ENCODE peak calls at places on chromosomes 6 and 20, in eight cellular contexts. J, U, I, W, S, G, B and E are unnamed samples.

GRCh38 chr6:79601020-79601609 is 30.0 kb upstream of the SH3BGRL2 start:
- DNase-seq in B (no peak), W (peak; percentile 69), J (no peak), U (peak; percentile 71), I (no peak), G (no peak), S (no peak), E (no peak)

GRCh38 chr6:14865609-14866100 is 380.2 kb upstream of the JARID2 start:
- DNase-seq in J (no peak), S (no peak), U (no peak), B (peak; percentile 9), I (no peak), G (no peak), W (peak; percentile 36), E (no peak)

GRCh38 chr20:18481596-18481995 is 14.4 kb downstream of the POLR3F start:
- DNase-seq in G (no peak), I (no peak), B (no peak), S (no peak), J (no peak), U (no peak), W (no peak), E (no peak)

GRCh38 chr20:56689852-56690485 is 60.9 kb downstream of the TFAP2C start:
- DNase-seq in S (no peak), J (no peak), G (no peak), I (no peak), W (no peak), U (no peak), B (no peak), E (no peak)

GRCh38 chr6:31727717-31728671 is 1.1 kb downstream of the DDAH2 start:
- DNase-seq in W (no peak), J (no peak), S (no peak), B (no peak), G (no peak), U (no peak), I (no peak), E (no peak)

GRCh38 chr20:43442310-43442880 is 15.3 kb upstream of the SRSF6 start:
- DNase-seq in B (no peak), I (no peak), S (no peak), G (no peak), J (no peak), U (no peak), W (no peak), E (no peak)

GRCh38 chr6:30615219-30615957 is 1.7 kb downstream of the PPP1R10 start:
- DNase-seq in I (no peak), W (peak; percentile 88), S (no peak), B (peak; percentile 76), J (peak; percentile 50), U (peak; percentile 45), G (no peak), E (peak; percentile 48)

GRCh38 chr6:46876126-46876525 is 45.6 kb downstream of the ADGRF5 start:
- DNase-seq in I (peak; percentile 92), J (no peak), S (no peak), B (no peak), U (no peak), W (peak; percentile 89), G (no peak), E (peak; percentile 30)

GRCh38 chr20:21361266-21361665 is 36.1 kb downstream of the NKX2-4 start:
- DNase-seq in S (no peak), I (peak; percentile 13), G (no peak), W (peak; percentile 60), B (no peak), U (no peak), J (no peak), E (no peak)

GRCh38 chr6:40791004-40791403 is 203.8 kb upstream of the LRFN2 start:
- DNase-seq in U (no peak), J (no peak), S (no peak), G (no peak), W (no peak), B (no peak), I (no peak), E (no peak)

GRCh38 chr6:13045676-13046075 is 282.7 kb downstream of the TBC1D7 start:
- DNase-seq in J (no peak), U (no peak), W (no peak), S (no peak), I (no peak), B (no peak), G (no peak), E (no peak)

GRCh38 chr6:166514196-166514595 is 72.3 kb downstream of the RAMACL start:
- DNase-seq in W (no peak), I (no peak), S (no peak), B (no peak), J (no peak), G (no peak), U (no peak), E (no peak)
- TF ChIP-seq CTCF in W (no peak), I (no peak), S (no peak), B (no peak), J (no peak), G (no peak), U (peak; percentile 46), E (no peak)

GRCh38 chr6:26103141-26103769 is 16.0 kb downstream of the HFE start:
- DNase-seq in U (peak; percentile 6), W (peak; percentile 71), B (no peak), G (no peak), J (no peak), S (no peak), I (peak; percentile 38), E (no peak)

GRCh38 chr6:26104457-26105108 is 17.4 kb downstream of the HFE start:
- DNase-seq in B (peak; percentile 71), I (no peak), S (no peak), W (peak; percentile 13), G (no peak), U (no peak), J (peak; percentile 38), E (no peak)

GRCh38 chr6:26105109-26105730 is 18.0 kb downstream of the HFE start:
- DNase-seq in G (no peak), B (no peak), I (no peak), U (no peak), J (no peak), S (no peak), W (no peak), E (no peak)

GRCh38 chr6:26105842-26106241 is 18.6 kb downstream of the HFE start:
- DNase-seq in B (no peak), U (no peak), S (no peak), J (no peak), I (peak; percentile 38), W (peak; percentile 9), G (no peak), E (no peak)

DNA sequence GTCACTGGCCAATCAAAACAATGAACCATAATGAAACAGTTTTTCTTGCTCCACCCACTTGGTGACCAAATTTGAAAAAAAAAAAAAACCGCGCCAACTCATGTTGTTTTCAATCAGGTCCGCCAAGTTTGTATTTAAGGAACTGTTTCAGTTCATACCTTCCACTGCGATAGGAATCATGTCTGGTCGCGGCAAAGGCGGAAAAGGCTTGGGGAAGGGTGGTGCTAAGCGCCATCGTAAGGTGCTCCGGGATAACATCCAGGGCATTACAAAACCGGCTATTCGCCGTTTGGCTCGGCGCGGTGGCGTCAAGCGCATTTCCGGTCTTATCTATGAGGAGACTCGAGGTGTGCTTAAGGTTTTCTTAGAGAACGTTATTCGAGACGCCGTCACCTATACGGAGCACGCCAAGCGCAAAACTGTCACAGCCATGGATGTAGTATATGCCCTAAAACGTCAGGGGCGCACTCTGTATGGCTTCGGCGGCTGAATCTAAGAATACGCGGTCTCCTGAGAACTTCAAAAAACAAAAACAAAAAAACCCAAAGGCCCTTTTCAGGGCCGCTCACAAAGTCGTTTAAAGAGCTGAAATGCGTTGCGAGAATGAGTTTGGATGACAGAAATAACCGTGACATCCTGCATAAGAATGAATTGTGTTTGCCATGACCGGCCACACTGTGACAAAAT is 16.7 kb downstream of the HFE start:
- DNase-seq in S (no peak), G (peak; percentile 77), W (peak; percentile 97), U (peak; percentile 85), J (peak; percentile 91), B (peak; percentile 93), I (peak; percentile 80), E (peak; percentile 90)
- TF ChIP-seq CTCF in S (no peak), G (peak; percentile 66), W (peak; percentile 44), U (peak; percentile 66), J (no peak), B (peak; percentile 53), I (peak; percentile 24), E (peak; percentile 54)

DNA sequence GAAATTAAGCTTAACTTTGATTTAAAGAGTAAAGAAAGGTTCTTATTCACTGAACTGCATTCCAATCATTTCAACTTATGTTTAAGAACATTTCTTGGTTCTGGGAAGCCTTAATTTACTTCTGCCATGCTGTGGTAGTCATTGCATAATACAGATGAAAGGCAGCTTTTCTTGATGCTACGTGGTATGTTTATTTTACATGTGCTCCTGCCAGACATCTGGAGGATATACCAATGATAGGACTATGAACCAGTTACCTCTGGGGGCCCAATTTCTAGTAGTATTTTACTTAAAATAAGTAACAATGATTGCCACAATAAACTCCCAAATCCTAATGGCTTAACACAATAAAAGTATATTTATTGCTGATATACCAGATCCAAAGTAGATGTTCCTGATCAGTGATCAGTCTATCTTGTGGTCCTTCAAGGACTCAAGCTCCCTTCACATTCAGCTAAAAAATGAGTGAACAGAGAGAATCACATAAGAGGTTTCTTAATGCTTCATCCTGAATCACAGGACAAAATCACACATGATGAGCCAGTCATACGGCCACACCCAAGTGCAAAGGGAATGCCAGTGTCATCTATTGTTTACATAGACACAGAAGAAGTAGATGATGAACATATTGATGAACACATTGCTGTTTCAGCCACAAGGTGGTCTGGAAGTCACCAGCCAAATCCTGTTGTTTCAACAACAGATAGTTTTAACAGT is 56.5 kb upstream of the CCN2 start:
- DNase-seq in B (no peak), U (peak; percentile 21), S (no peak), I (no peak), W (peak; percentile 81), J (no peak), G (no peak), E (no peak)
- TF ChIP-seq CTCF in B (no peak), U (no peak), S (no peak), I (no peak), W (no peak), J (no peak), G (no peak), E (no peak)

GRCh38 chr6:149043476-149044130 is 273.9 kb upstream of the TAB2 start:
- DNase-seq in G (no peak), U (peak; percentile 22), B (peak; percentile 43), W (peak; percentile 28), I (no peak), J (no peak), S (no peak), E (no peak)
- TF ChIP-seq CTCF in G (peak; percentile 57), U (peak; percentile 68), B (peak; percentile 54), W (peak; percentile 40), I (peak; percentile 5), J (no peak), S (no peak), E (peak; percentile 17)

DNA sequence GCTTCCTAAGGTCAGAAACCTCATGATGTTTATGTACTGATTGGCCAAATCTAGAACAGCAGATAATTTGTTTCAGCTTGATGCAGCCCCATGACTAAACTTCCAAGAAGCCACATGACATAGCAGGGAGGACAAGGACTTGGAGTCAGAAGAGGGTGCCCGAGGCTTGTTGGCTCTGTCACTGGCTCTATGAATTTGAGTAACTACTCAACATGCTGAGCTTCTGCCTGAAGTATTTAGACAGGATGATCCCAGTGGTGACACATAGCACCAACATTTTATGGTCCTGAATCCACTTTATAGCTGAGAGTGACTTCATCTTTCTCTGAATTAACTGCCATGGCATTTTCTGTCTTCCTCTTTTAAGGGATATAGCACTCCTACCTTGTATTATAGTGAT is 13.5 kb upstream of the TBX18 start:
- DNase-seq in I (no peak), G (no peak), J (no peak), S (no peak), W (peak; percentile 78), U (peak; percentile 75), B (no peak), E (no peak)
- TF ChIP-seq CTCF in I (no peak), G (no peak), J (no peak), S (no peak), W (no peak), U (no peak), B (no peak), E (no peak)